ENCODE peak calls at places on chromosomes 11 and 22, in ten cellular contexts. Z is body of pancreas; M is effector memory CD8-positive, alpha-beta T cell; T is activated CD4-positive, alpha-beta T cell treated with anti-CD3 and anti-CD28 coated beads for 24 hours; H is Ammon's horn; C is NCI-H460; X is iris pigment epithelial cell; G is aorta; U is kidney tubule cell; I is germinal center. R is an unnamed sample.

GRCh38 chr11:115965754-115966504 is 461.7 kb upstream of the CADM1 start:
- DNase-seq in Z (peak), M (no peak), T (no peak), H (no peak), C (no peak), X (peak), G (no peak), U (peak), I (no peak), R (no peak)

GRCh38 chr22:29664731-29665130 is 55.1 kb upstream of the CABP7 start:
- DNase-seq in Z (no peak), M (no peak), T (no peak), H (no peak), C (no peak), X (no peak), G (no peak), U (peak), I (no peak), R (peak)

GRCh38 chr11:64745523-64746328 is 1.8 kb upstream of the RASGRP2 start:
- DNase-seq in Z (peak), M (peak), T (no peak), H (peak), C (no peak), X (peak), G (peak), U (no peak), I (peak), R (no peak)

GRCh38 chr22:38618682-38619081 is 37.5 kb downstream of the FAM227A start:
- DNase-seq in Z (no peak), M (no peak), T (no peak), H (no peak), C (no peak), X (peak), G (no peak), U (no peak), I (no peak), R (no peak)

GRCh38 chr11:35237345-35237744 is 98.4 kb downstream of the CD44 start:
- DNase-seq in Z (no peak), M (no peak), T (no peak), H (no peak), C (no peak), X (no peak), G (no peak), U (no peak), I (no peak), R (no peak)

GRCh38 chr22:46953968-46954755 is 191.7 kb downstream of the TBC1D22A start:
- DNase-seq in Z (no peak), M (no peak), T (no peak), H (no peak), C (no peak), X (no peak), G (peak), U (no peak), I (no peak), R (no peak)

GRCh38 chr11:223921-224320 is 12.2 kb downstream of the SIRT3 start:
- DNase-seq in Z (no peak), M (no peak), T (no peak), H (no peak), C (no peak), X (no peak), G (no peak), U (no peak), I (no peak), R (no peak)

GRCh38 chr11:124745835-124746620 is 6.0 kb downstream of the VSIG2 start:
- DNase-seq in Z (peak), M (no peak), T (no peak), H (no peak), C (no peak), X (no peak), G (no peak), U (peak), I (peak), R (no peak)

GRCh38 chr11:63813035-63813562 is at the start of gene SPINDOC:
- DNase-seq in Z (peak), M (peak), T (peak), H (peak), C (peak), X (peak), G (peak), U (peak), I (peak), R (peak)

GRCh38 chr11:118290923-118291322 is 13.6 kb upstream of the CD3E start:
- DNase-seq in Z (peak), M (peak), T (no peak), H (peak), C (no peak), X (peak), G (no peak), U (peak), I (no peak), R (no peak)

GRCh38 chr11:73969991-73970800 is 12.4 kb downstream of the UCP2 start:
- DNase-seq in Z (no peak), M (peak), T (no peak), H (no peak), C (no peak), X (no peak), G (peak), U (no peak), I (no peak), R (no peak)

GRCh38 chr22:48667289-48667688 is 1160.4 kb downstream of the BRD1 start:
- DNase-seq in Z (no peak), M (no peak), T (no peak), H (no peak), C (no peak), X (no peak), G (no peak), U (no peak), I (no peak), R (no peak)

GRCh38 chr11:133966147-133966546 is 9.4 kb upstream of the IGSF9B start:
- DNase-seq in Z (no peak), M (no peak), T (no peak), H (peak), C (no peak), X (no peak), G (no peak), U (no peak), I (no peak), R (no peak)

GRCh38 chr22:24961217-24961844 is 8.8 kb downstream of the KIAA1671 start:
- DNase-seq in Z (no peak), M (no peak), T (no peak), H (no peak), C (no peak), X (no peak), G (no peak), U (no peak), I (no peak), R (no peak)

GRCh38 chr11:125343732-125344131 is 152.3 kb downstream of the FEZ1 start:
- DNase-seq in Z (no peak), M (no peak), T (no peak), H (no peak), C (no peak), X (peak), G (peak), U (no peak), I (no peak), R (no peak)

GRCh38 chr11:16968196-16968595 is 46.0 kb downstream of the PLEKHA7 start:
- DNase-seq in Z (no peak), M (no peak), T (no peak), H (no peak), C (no peak), X (no peak), G (no peak), U (no peak), I (no peak), R (no peak)

GRCh38 chr11:19644316-19644715 is 68.3 kb upstream of the NAV2 start:
- DNase-seq in Z (no peak), M (no peak), T (no peak), H (no peak), C (no peak), X (no peak), G (no peak), U (no peak), I (no peak), R (no peak)

GRCh38 chr11:15186146-15186545 is 71.4 kb downstream of the INSC start:
- DNase-seq in Z (no peak), M (no peak), T (no peak), H (no peak), C (no peak), X (no peak), G (no peak), U (no peak), I (no peak), R (no peak)

GRCh38 chr11:72423840-72424239 is 10.5 kb downstream of the CLPB start:
- DNase-seq in Z (no peak), M (no peak), T (no peak), H (no peak), C (no peak), X (no peak), G (no peak), U (no peak), I (no peak), R (no peak)

GRCh38 chr11:96530473-96530872 is 140.7 kb downstream of the JRKL start:
- DNase-seq in Z (no peak), M (no peak), T (no peak), H (no peak), C (no peak), X (no peak), G (no peak), U (no peak), I (no peak), R (no peak)

GRCh38 chr11:64753380-64754123 is 6.2 kb downstream of the PYGM start:
- DNase-seq in Z (no peak), M (no peak), T (no peak), H (no peak), C (no peak), X (no peak), G (peak), U (no peak), I (no peak), R (no peak)